ENCODE peak calls at places on chromosomes 7 and 10, in five cellular contexts. One of them, this sample, is unnamed.

GRCh38 chr10:88091490-88092061 is 228.2 kb downstream of the PTEN start:
- DNase-seq in A549: no peak
- DNase-seq in epithelial cell of esophagus: peak; percentile 96
- DNase-seq in fibroblast of lung: no peak
- DNase-seq in heart right ventricle: no peak
- DNase-seq in this sample: no peak

GRCh38 chr10:45438457-45439090 is 64.6 kb downstream of the ALOX5 start:
- DNase-seq in A549: no peak
- DNase-seq in epithelial cell of esophagus: peak; percentile 27
- DNase-seq in fibroblast of lung: peak; percentile 6
- DNase-seq in heart right ventricle: no peak
- DNase-seq in this sample: no peak

GRCh38 chr7:47188653-47189315 is 393.1 kb downstream of the TNS3 start:
- DNase-seq in A549: no peak
- DNase-seq in epithelial cell of esophagus: no peak
- DNase-seq in fibroblast of lung: no peak
- DNase-seq in heart right ventricle: no peak
- DNase-seq in this sample: no peak

GRCh38 chr7:71326596-71326995 is 194.7 kb downstream of the GALNT17 start:
- DNase-seq in A549: no peak
- DNase-seq in epithelial cell of esophagus: no peak
- DNase-seq in fibroblast of lung: no peak
- DNase-seq in heart right ventricle: no peak
- DNase-seq in this sample: no peak

GRCh38 chr10:119454990-119455389 is 87.5 kb downstream of the RGS10 start:
- DNase-seq in A549: no peak
- DNase-seq in epithelial cell of esophagus: no peak
- DNase-seq in fibroblast of lung: no peak
- DNase-seq in heart right ventricle: no peak
- DNase-seq in this sample: no peak

GRCh38 chr7:30478349-30479228 is at the start of gene NOD1:
- DNase-seq in A549: peak; percentile 78
- DNase-seq in epithelial cell of esophagus: peak; percentile 82
- DNase-seq in fibroblast of lung: peak; percentile 77
- DNase-seq in heart right ventricle: peak; percentile 78
- DNase-seq in this sample: peak; percentile 81

GRCh38 chr7:7554021-7554432 is 12.7 kb upstream of the MIOS start:
- DNase-seq in A549: no peak
- DNase-seq in epithelial cell of esophagus: no peak
- DNase-seq in fibroblast of lung: peak; percentile 66
- DNase-seq in heart right ventricle: no peak
- DNase-seq in this sample: no peak

GRCh38 chr10:95832216-95833037 is 75.3 kb upstream of the CC2D2B start:
- DNase-seq in A549: no peak
- DNase-seq in epithelial cell of esophagus: no peak
- DNase-seq in fibroblast of lung: no peak
- DNase-seq in heart right ventricle: peak; percentile 6
- DNase-seq in this sample: no peak

GRCh38 chr10:66627156-66627555 is 298.7 kb upstream of the LRRTM3 start:
- DNase-seq in A549: peak; percentile 50
- DNase-seq in epithelial cell of esophagus: peak; percentile 74
- DNase-seq in fibroblast of lung: peak; percentile 25
- DNase-seq in heart right ventricle: no peak
- DNase-seq in this sample: no peak

GRCh38 chr10:51196508-51197175 is 122.4 kb downstream of the PRKG1 start:
- DNase-seq in A549: no peak
- DNase-seq in epithelial cell of esophagus: no peak
- DNase-seq in fibroblast of lung: no peak
- DNase-seq in heart right ventricle: no peak
- DNase-seq in this sample: no peak

GRCh38 chr7:42932861-42933591 is 850 bp downstream of the MRPL32 start:
- DNase-seq in A549: no peak
- DNase-seq in epithelial cell of esophagus: no peak
- DNase-seq in fibroblast of lung: peak; percentile 41
- DNase-seq in heart right ventricle: peak; percentile 51
- DNase-seq in this sample: no peak

GRCh38 chr10:133124357-133125211 is 35.4 kb upstream of the KNDC1 start:
- DNase-seq in A549: peak; percentile 47
- DNase-seq in epithelial cell of esophagus: no peak
- DNase-seq in fibroblast of lung: no peak
- DNase-seq in heart right ventricle: no peak
- DNase-seq in this sample: no peak

GRCh38 chr7:31648288-31648687 is 38.7 kb upstream of the PPP1R17 start:
- DNase-seq in A549: peak; percentile 3
- DNase-seq in epithelial cell of esophagus: peak; percentile 17
- DNase-seq in fibroblast of lung: no peak
- DNase-seq in heart right ventricle: no peak
- DNase-seq in this sample: no peak
- TF ChIP-seq CTCF in A549: peak; percentile 40
- TF ChIP-seq CTCF in epithelial cell of esophagus: peak; percentile 37
- TF ChIP-seq CTCF in fibroblast of lung: no peak
- TF ChIP-seq CTCF in heart right ventricle: peak; percentile 46
- TF ChIP-seq CTCF in this sample: peak; percentile 70

GRCh38 chr10:94225589-94225988 is 137.2 kb downstream of the NOC3L start:
- DNase-seq in A549: peak; percentile 45
- DNase-seq in epithelial cell of esophagus: peak; percentile 22
- DNase-seq in fibroblast of lung: peak; percentile 35
- DNase-seq in heart right ventricle: no peak
- DNase-seq in this sample: no peak
- TF ChIP-seq CTCF in A549: peak; percentile 49
- TF ChIP-seq CTCF in epithelial cell of esophagus: peak; percentile 28
- TF ChIP-seq CTCF in fibroblast of lung: peak; percentile 22
- TF ChIP-seq CTCF in heart right ventricle: peak; percentile 31
- TF ChIP-seq CTCF in this sample: no peak

DNA sequence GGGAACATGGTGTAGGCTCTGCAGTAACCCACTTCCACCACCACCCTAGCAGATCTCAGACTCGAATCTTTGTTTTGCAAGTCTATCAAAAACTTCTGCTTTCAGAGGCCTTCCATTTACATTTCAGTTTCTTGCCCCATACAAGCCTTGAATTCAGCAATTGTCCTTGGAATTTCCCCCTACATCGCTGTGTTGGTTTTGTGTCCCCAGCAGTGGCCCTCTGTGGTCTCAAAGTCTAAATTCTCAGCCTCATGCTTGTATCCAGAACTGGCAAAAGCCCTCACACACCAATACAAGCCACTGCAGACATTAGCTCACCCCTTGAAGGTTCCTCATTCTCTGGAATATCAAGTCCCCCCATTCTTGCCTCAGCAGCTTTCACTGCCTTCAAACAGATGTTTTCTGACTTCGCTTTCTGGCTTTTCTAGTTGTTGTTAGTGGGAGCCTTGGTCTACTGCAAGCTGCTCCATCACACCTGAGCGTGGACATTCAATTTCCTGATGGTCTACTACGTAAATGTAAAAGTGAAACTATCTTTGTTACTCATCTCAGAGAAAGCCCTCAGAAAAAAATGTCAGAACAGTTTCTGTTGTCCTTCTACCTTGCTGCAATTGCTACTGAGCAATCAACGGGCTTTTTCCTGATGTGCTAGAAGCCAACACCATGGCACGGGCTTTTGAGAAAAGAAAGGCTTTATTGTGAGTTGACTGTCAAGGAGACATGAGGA is 1.8 kb upstream of the NUB1 start:
- DNase-seq in A549: no peak
- DNase-seq in epithelial cell of esophagus: no peak
- DNase-seq in fibroblast of lung: no peak
- DNase-seq in heart right ventricle: no peak
- DNase-seq in this sample: no peak
- TF ChIP-seq CTCF in A549: no peak
- TF ChIP-seq CTCF in epithelial cell of esophagus: no peak
- TF ChIP-seq CTCF in fibroblast of lung: no peak
- TF ChIP-seq CTCF in heart right ventricle: no peak
- TF ChIP-seq CTCF in this sample: no peak

GRCh38 chr10:15491856-15492255 is 120.8 kb upstream of the FAM171A1 start:
- DNase-seq in A549: no peak
- DNase-seq in epithelial cell of esophagus: no peak
- DNase-seq in fibroblast of lung: no peak
- DNase-seq in heart right ventricle: no peak
- DNase-seq in this sample: no peak
- TF ChIP-seq CTCF in A549: no peak
- TF ChIP-seq CTCF in epithelial cell of esophagus: no peak
- TF ChIP-seq CTCF in fibroblast of lung: no peak
- TF ChIP-seq CTCF in heart right ventricle: no peak
- TF ChIP-seq CTCF in this sample: no peak

GRCh38 chr10:76024460-76025123 is 593.2 kb downstream of the LRMDA start:
- DNase-seq in A549: no peak
- DNase-seq in epithelial cell of esophagus: no peak
- DNase-seq in fibroblast of lung: no peak
- DNase-seq in heart right ventricle: no peak
- DNase-seq in this sample: no peak
- TF ChIP-seq CTCF in A549: no peak
- TF ChIP-seq CTCF in epithelial cell of esophagus: no peak
- TF ChIP-seq CTCF in fibroblast of lung: no peak
- TF ChIP-seq CTCF in heart right ventricle: no peak
- TF ChIP-seq CTCF in this sample: no peak

DNA sequence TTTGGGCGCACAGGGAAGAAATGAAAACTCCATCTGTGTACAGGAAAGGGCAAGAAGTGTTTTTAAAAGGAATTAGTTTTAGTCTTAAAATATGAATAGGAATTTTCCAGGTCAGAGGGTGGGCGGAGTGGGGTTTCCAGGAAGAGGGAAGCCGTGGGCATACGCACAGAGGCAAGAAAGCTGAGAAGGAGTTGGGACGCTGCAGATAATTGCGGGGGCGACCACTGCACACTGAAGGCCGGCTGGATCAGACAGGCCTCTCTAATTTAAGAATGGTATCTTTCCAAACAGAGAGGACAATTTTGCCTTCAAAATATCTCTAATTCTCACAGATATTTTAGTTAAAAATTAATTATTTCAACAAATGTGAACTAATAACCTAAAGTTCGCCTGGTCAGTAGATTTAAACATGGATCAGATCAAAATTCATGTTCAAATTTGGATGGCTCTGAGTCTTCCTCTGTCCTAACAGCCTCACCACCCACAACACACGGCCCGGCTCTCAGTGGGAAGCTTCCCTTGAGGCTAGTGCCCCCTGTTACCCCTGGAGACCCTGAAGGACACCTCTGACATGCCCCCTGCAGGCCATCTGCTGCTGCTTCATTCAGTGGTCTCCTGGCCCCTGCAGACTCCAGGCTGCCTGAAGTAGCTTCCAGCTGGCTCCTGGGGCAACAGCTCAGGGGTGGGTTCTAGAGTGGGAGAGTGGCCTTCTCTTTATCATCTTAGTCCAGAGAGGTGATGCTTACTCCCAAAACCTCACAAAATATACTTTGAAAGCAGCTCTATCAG is 189.3 kb upstream of the INHBA start:
- DNase-seq in A549: no peak
- DNase-seq in epithelial cell of esophagus: no peak
- DNase-seq in fibroblast of lung: no peak
- DNase-seq in heart right ventricle: peak; percentile 24
- DNase-seq in this sample: no peak
- TF ChIP-seq CTCF in A549: no peak
- TF ChIP-seq CTCF in epithelial cell of esophagus: no peak
- TF ChIP-seq CTCF in fibroblast of lung: no peak
- TF ChIP-seq CTCF in heart right ventricle: no peak
- TF ChIP-seq CTCF in this sample: peak; percentile 41

GRCh38 chr7:76315372-76315771 is 12.9 kb downstream of the HSPB1 start:
- DNase-seq in A549: no peak
- DNase-seq in epithelial cell of esophagus: no peak
- DNase-seq in fibroblast of lung: no peak
- DNase-seq in heart right ventricle: no peak
- DNase-seq in this sample: no peak
- TF ChIP-seq CTCF in A549: no peak
- TF ChIP-seq CTCF in epithelial cell of esophagus: no peak
- TF ChIP-seq CTCF in fibroblast of lung: no peak
- TF ChIP-seq CTCF in heart right ventricle: no peak
- TF ChIP-seq CTCF in this sample: no peak

GRCh38 chr7:54839538-54840213 is 80.7 kb upstream of the SEC61G start:
- DNase-seq in A549: peak; percentile 81
- DNase-seq in epithelial cell of esophagus: peak; percentile 54
- DNase-seq in fibroblast of lung: peak; percentile 77
- DNase-seq in heart right ventricle: peak; percentile 80
- DNase-seq in this sample: no peak
- TF ChIP-seq CTCF in A549: peak; percentile 83
- TF ChIP-seq CTCF in epithelial cell of esophagus: peak; percentile 52
- TF ChIP-seq CTCF in fibroblast of lung: peak; percentile 73
- TF ChIP-seq CTCF in heart right ventricle: peak; percentile 72
- TF ChIP-seq CTCF in this sample: peak; percentile 64

DNA sequence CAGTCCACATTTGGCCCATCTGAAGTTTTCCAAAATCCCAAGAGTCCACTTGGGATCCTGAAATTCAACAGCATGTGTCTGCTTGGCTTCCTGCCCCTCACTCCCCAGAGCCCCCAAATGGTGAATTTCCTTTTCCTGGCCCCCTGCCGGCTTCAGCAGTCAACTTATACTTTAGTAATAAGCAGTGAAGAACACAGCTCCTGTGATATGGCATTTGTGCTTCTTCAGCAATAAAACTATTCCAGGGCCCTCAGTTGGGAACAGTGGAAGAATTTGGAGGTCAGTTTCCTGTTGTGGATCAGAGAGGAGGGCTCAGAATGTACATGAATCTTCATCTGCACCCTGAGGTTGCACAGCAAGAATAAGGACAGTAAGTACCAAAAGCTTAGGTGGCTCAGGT is 51.0 kb downstream of the PRF1 start:
- DNase-seq in A549: no peak
- DNase-seq in epithelial cell of esophagus: no peak
- DNase-seq in fibroblast of lung: no peak
- DNase-seq in heart right ventricle: no peak
- DNase-seq in this sample: no peak
- TF ChIP-seq CTCF in A549: no peak
- TF ChIP-seq CTCF in epithelial cell of esophagus: no peak
- TF ChIP-seq CTCF in fibroblast of lung: no peak
- TF ChIP-seq CTCF in heart right ventricle: no peak
- TF ChIP-seq CTCF in this sample: no peak

GRCh38 chr7:18570441-18570840 is 74.9 kb downstream of the HDAC9 start:
- DNase-seq in A549: no peak
- DNase-seq in epithelial cell of esophagus: no peak
- DNase-seq in fibroblast of lung: no peak
- DNase-seq in heart right ventricle: no peak
- DNase-seq in this sample: no peak

GRCh38 chr7:18573410-18574234 is 78.1 kb downstream of the HDAC9 start:
- DNase-seq in A549: no peak
- DNase-seq in epithelial cell of esophagus: no peak
- DNase-seq in fibroblast of lung: no peak
- DNase-seq in heart right ventricle: peak; percentile 21
- DNase-seq in this sample: no peak

GRCh38 chr7:18572885-18573284 is 77.3 kb downstream of the HDAC9 start:
- DNase-seq in A549: no peak
- DNase-seq in epithelial cell of esophagus: no peak
- DNase-seq in fibroblast of lung: no peak
- DNase-seq in heart right ventricle: no peak
- DNase-seq in this sample: no peak

GRCh38 chr7:18574235-18574540 is 78.6 kb downstream of the HDAC9 start:
- DNase-seq in A549: no peak
- DNase-seq in epithelial cell of esophagus: no peak
- DNase-seq in fibroblast of lung: no peak
- DNase-seq in heart right ventricle: no peak
- DNase-seq in this sample: no peak

GRCh38 chr7:18570890-18571478 is 75.4 kb downstream of the HDAC9 start:
- DNase-seq in A549: peak; percentile 40
- DNase-seq in epithelial cell of esophagus: peak; percentile 61
- DNase-seq in fibroblast of lung: peak; percentile 70
- DNase-seq in heart right ventricle: no peak
- DNase-seq in this sample: no peak
- TF ChIP-seq CTCF in A549: peak; percentile 52
- TF ChIP-seq CTCF in epithelial cell of esophagus: peak; percentile 49
- TF ChIP-seq CTCF in fibroblast of lung: peak; percentile 31
- TF ChIP-seq CTCF in heart right ventricle: peak; percentile 63
- TF ChIP-seq CTCF in this sample: peak; percentile 63